ENCODE peak calls at places on chromosome 14, in seven cellular contexts. S is astrocyte of the cerebellum, R is bronchial epithelial cell, J is endothelial cell of umbilical vein, D is fibroblast of mammary gland, B is psoas muscle, F is tibial nerve. A is an unnamed sample.

GRCh38 chr14:38199768-38200167 is 7.9 kb upstream of the SSTR1 start:
- DNase-seq in S (no peak), R (peak), J (no peak), D (peak), B (no peak), F (no peak), A (no peak)

GRCh38 chr14:64438181-64438839 is 27.0 kb upstream of the AKAP5 start:
- DNase-seq in S (peak), R (peak), J (peak), D (peak), B (no peak), F (no peak), A (peak)

GRCh38 chr14:52446355-52446754 is 106.0 kb downstream of the TXNDC16 start:
- DNase-seq in S (no peak), R (peak), J (no peak), D (no peak), B (no peak), F (no peak), A (no peak)

GRCh38 chr14:38209572-38210159 is 2.0 kb downstream of the SSTR1 start:
- DNase-seq in S (no peak), R (no peak), J (peak), D (peak), B (peak), F (no peak), A (peak)

GRCh38 chr14:105203057-105203494 is 22.0 kb upstream of the NUDT14 start:
- DNase-seq in S (peak), R (peak), J (peak), D (peak), B (peak), F (peak), A (peak)

GRCh38 chr14:71166434-71166833 is 259.2 kb downstream of the PCNX1 start:
- DNase-seq in S (peak), R (peak), J (peak), D (peak), B (no peak), F (no peak), A (peak)

GRCh38 chr14:94001501-94002396 is 4.6 kb downstream of the CCDC197 start:
- DNase-seq in S (peak), R (peak), J (peak), D (peak), B (peak), F (peak), A (peak)

GRCh38 chr14:91872517-91873470 is 5.5 kb upstream of the TC2N start:
- DNase-seq in S (peak), R (peak), J (peak), D (peak), B (peak), F (peak), A (peak)

GRCh38 chr14:71803539-71804260 is 128.5 kb upstream of the RGS6 start:
- DNase-seq in S (peak), R (peak), J (peak), D (no peak), B (no peak), F (no peak), A (peak)

GRCh38 chr14:86673523-86673969 is 1143.6 kb downstream of the FLRT2 start:
- DNase-seq in S (no peak), R (peak), J (no peak), D (no peak), B (no peak), F (no peak), A (no peak)

GRCh38 chr14:89625988-89626806 is 209.2 kb upstream of the FOXN3 start:
- DNase-seq in S (no peak), R (peak), J (no peak), D (no peak), B (no peak), F (no peak), A (no peak)

GRCh38 chr14:65075628-65076325 is 26.5 kb downstream of the MAX start:
- DNase-seq in S (no peak), R (no peak), J (no peak), D (no peak), B (no peak), F (no peak), A (no peak)

GRCh38 chr14:77808250-77808649 is 8.3 kb downstream of the ADCK1 start:
- DNase-seq in S (no peak), R (no peak), J (no peak), D (no peak), B (no peak), F (no peak), A (no peak)

GRCh38 chr14:94180655-94181271 is 6.6 kb downstream of the PPP4R4 start:
- DNase-seq in S (peak), R (peak), J (peak), D (peak), B (no peak), F (no peak), A (no peak)

GRCh38 chr14:103243764-103244737 is 90.0 kb upstream of the EIF5 start:
- DNase-seq in S (no peak), R (peak), J (no peak), D (no peak), B (no peak), F (no peak), A (no peak)

GRCh38 chr14:76771432-76771980 is 10.2 kb downstream of the VASH1 start:
- DNase-seq in S (no peak), R (no peak), J (no peak), D (no peak), B (no peak), F (no peak), A (no peak)

GRCh38 chr14:44316647-44317432 is 190.2 kb downstream of the FSCB start:
- DNase-seq in S (peak), R (peak), J (peak), D (peak), B (no peak), F (no peak), A (peak)

GRCh38 chr14:100445436-100446088 is 122.4 kb downstream of the SLC25A47 start:
- DNase-seq in S (no peak), R (peak), J (no peak), D (no peak), B (no peak), F (no peak), A (no peak)

GRCh38 chr14:51008416-51008815 is 64.1 kb upstream of the PYGL start:
- DNase-seq in S (no peak), R (no peak), J (no peak), D (no peak), B (no peak), F (no peak), A (no peak)

GRCh38 chr14:100532154-100532915 is 54.9 kb downstream of the BEGAIN start:
- DNase-seq in S (no peak), R (peak), J (no peak), D (no peak), B (peak), F (peak), A (peak)

GRCh38 chr14:54691525-54692260 is 124.8 kb downstream of the SAMD4A start:
- DNase-seq in S (peak), R (peak), J (peak), D (peak), B (peak), F (peak), A (peak)

GRCh38 chr14:96081767-96082400 is 42.7 kb downstream of the C14orf132 start:
- DNase-seq in S (no peak), R (no peak), J (no peak), D (no peak), B (no peak), F (no peak), A (no peak)

GRCh38 chr14:22748691-22749090 is 17.8 kb upstream of the OXA1L start:
- DNase-seq in S (no peak), R (no peak), J (no peak), D (no peak), B (no peak), F (no peak), A (no peak)

GRCh38 chr14:26415618-26416123 is 182.2 kb downstream of the NOVA1 start:
- DNase-seq in S (peak), R (no peak), J (no peak), D (peak), B (peak), F (peak), A (peak)

GRCh38 chr14:81986005-81986404 is 452.4 kb upstream of the SEL1L start:
- DNase-seq in S (no peak), R (no peak), J (no peak), D (no peak), B (no peak), F (no peak), A (no peak)

GRCh38 chr14:81990312-81990761 is 456.7 kb upstream of the SEL1L start:
- DNase-seq in S (peak), R (peak), J (peak), D (peak), B (no peak), F (no peak), A (peak)

DNA sequence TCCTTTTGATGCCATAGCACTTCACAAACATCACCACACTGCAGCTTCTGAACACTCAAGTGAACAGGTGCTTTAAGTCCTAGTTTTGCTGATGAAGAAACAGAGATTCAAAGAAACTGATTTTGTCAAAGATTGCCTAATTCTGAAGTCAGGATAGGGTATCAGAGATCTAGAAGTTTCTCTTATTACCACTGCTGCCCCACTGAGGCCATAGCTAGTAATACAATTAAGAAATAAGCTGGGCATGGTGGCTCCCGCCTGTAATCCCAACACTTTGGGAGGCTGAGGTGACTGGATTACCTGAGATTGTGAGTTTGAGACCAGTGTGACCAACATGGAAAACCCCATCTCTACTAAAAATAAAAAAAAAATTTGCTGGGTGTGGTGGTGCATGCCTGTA is 458.3 kb upstream of the SEL1L start:
- DNase-seq in S (no peak), R (peak), J (no peak), D (peak), B (no peak), F (no peak), A (no peak)
- TF ChIP-seq CTCF in S (peak), R (peak), J (no peak), D (peak), B (no peak), F (no peak), A (no peak)

DNA sequence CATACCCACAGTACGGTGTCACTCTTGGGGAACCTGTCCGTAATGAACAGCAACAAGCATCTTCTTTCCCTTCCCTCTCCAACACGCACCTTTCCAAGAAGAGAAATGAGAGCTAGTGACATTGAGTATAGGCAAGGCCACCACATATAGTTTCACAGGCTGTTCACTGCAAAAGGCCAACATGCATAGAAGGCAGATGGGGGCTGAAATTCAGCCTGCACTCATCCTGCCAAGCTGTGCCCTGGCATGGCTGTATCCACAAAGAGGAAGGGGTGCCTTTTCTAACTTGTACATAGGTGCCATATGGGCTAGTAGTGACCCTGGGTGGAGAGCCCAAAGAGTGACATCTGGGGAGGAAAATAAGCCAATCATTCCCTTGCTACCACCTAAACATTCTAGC is 169.6 kb downstream of the ZFP36L1 start:
- DNase-seq in S (no peak), R (no peak), J (no peak), D (no peak), B (no peak), F (no peak), A (no peak)
- H3K4me3 ChIP-seq in S (no peak), R (no peak), J (no peak), D (no peak), B (no peak), F (no peak), A (no peak)

DNA sequence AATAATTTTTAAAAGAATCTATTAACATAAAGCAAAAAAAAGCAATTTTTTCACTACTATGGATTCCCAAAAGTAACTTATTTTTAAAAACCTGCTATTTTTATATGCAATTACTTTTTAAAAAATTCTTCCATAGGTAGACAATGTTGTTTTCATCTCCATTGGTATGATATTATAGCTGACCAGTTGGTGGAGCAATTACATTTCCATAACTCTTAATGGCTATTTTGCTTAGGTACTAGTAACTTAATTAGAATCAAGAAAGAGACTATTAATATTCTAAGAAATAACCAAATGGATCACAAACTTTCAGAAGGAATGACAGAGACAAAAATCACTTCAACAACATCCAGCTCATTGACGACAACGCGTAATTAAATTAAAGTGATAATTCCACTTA is 64.7 kb upstream of the PTCSC3 start:
- DNase-seq in S (no peak), R (peak), J (no peak), D (peak), B (no peak), F (no peak), A (no peak)
- TF ChIP-seq CTCF in S (no peak), R (no peak), J (no peak), D (peak), B (no peak), F (no peak), A (no peak)

GRCh38 chr14:59150990-59151389 is 37.5 kb upstream of the DAAM1 start:
- DNase-seq in S (no peak), R (no peak), J (no peak), D (no peak), B (no peak), F (no peak), A (no peak)
- H3K4me3 ChIP-seq in S (no peak), R (no peak), J (no peak), D (no peak), B (no peak), F (no peak), A (no peak)

GRCh38 chr14:106681161-106681955 is 1155.0 kb downstream of the TMEM121 start:
- DNase-seq in S (no peak), R (no peak), J (no peak), D (no peak), B (no peak), F (no peak), A (no peak)
- TF ChIP-seq CTCF in S (no peak), R (no peak), J (no peak), D (no peak), B (no peak), F (no peak), A (no peak)

GRCh38 chr14:60865378-60866127 is 115.3 kb downstream of the TRMT5 start:
- DNase-seq in S (no peak), R (no peak), J (no peak), D (no peak), B (no peak), F (no peak), A (no peak)

GRCh38 chr14:60859525-60859924 is 121.4 kb downstream of the TRMT5 start:
- DNase-seq in S (no peak), R (no peak), J (no peak), D (no peak), B (no peak), F (no peak), A (no peak)

GRCh38 chr14:60862283-60862682 is 118.6 kb downstream of the TRMT5 start:
- DNase-seq in S (no peak), R (peak), J (peak), D (peak), B (no peak), F (peak), A (peak)

GRCh38 chr14:60863251-60863650 is 117.6 kb downstream of the TRMT5 start:
- DNase-seq in S (no peak), R (no peak), J (no peak), D (no peak), B (no peak), F (no peak), A (no peak)

DNA sequence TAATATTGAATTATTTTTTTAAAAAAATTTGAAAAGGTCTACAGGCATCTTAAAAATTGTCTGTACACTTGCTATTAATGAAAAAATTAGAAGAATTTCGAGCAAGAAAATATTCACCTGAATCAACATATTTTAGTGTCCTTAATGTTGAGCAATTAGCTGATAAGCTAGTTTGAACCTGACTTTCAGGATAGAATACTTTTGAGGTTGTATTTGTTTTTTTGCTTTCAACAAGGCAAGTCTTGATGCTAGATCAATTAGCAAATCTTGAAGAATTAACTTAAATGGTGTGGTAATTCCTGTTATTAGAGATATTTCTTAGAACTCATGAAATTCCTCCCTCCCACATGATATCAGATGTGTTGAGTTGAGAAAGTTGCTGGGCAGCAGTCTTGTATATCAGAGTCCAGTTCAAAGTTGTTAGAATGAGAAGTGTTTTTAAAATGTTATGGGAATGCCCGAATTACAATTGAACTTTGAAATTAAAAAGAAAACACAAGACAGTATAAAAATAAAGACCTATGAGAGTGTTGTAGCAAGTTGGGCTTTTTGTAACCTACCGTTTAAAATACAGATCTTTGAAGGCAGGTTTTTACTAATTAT is 119.2 kb downstream of the TRMT5 start:
- DNase-seq in S (no peak), R (peak), J (no peak), D (no peak), B (no peak), F (no peak), A (no peak)
- H3K4me3 ChIP-seq in S (no peak), R (no peak), J (no peak), D (no peak), B (peak), F (no peak), A (no peak)

GRCh38 chr14:55843718-55844403 is 263.9 kb downstream of the KTN1 start:
- DNase-seq in S (no peak), R (peak), J (peak), D (peak), B (no peak), F (no peak), A (no peak)
- TF ChIP-seq CTCF in S (no peak), R (no peak), J (peak), D (peak), B (peak), F (peak), A (no peak)

GRCh38 chr14:59321184-59321952 is 132.9 kb downstream of the DAAM1 start:
- DNase-seq in S (peak), R (peak), J (peak), D (peak), B (no peak), F (no peak), A (no peak)

GRCh38 chr14:59318908-59319307 is 130.4 kb downstream of the DAAM1 start:
- DNase-seq in S (no peak), R (no peak), J (no peak), D (no peak), B (no peak), F (no peak), A (no peak)

GRCh38 chr14:59317782-59318505 is 129.5 kb downstream of the DAAM1 start:
- DNase-seq in S (no peak), R (no peak), J (no peak), D (no peak), B (no peak), F (no peak), A (no peak)

GRCh38 chr14:59317346-59317745 is 128.9 kb downstream of the DAAM1 start:
- DNase-seq in S (no peak), R (no peak), J (no peak), D (no peak), B (no peak), F (no peak), A (no peak)

GRCh38 chr14:59320771-59321170 is 132.3 kb downstream of the DAAM1 start:
- DNase-seq in S (no peak), R (no peak), J (no peak), D (peak), B (no peak), F (no peak), A (peak)
- H3K4me3 ChIP-seq in S (no peak), R (no peak), J (no peak), D (no peak), B (no peak), F (no peak), A (no peak)

GRCh38 chr14:55867726-55868125 is 250.5 kb upstream of the PELI2 start:
- DNase-seq in S (no peak), R (peak), J (peak), D (peak), B (no peak), F (no peak), A (peak)

GRCh38 chr14:55869397-55870049 is 248.7 kb upstream of the PELI2 start:
- DNase-seq in S (no peak), R (peak), J (peak), D (peak), B (no peak), F (no peak), A (peak)

GRCh38 chr14:55864890-55865655 is 253.1 kb upstream of the PELI2 start:
- DNase-seq in S (no peak), R (no peak), J (no peak), D (no peak), B (no peak), F (no peak), A (no peak)
- TF ChIP-seq CTCF in S (no peak), R (no peak), J (no peak), D (peak), B (no peak), F (no peak), A (no peak)

A was measured in foreskin fibroblast.